ENCODE peak calls at places on chromosomes 12 and 14, in ten cellular contexts. S, A, X, Y, H, O, R, Q, E and B are unnamed samples.
A peak's percentile ranks its signal among the peaks of the same experiment; 100 is the strongest.

GRCh38 chr14:69423279-69423678 is 24.8 kb downstream of the SLC39A9 start:
- DNase-seq in X (no peak), H (no peak), Q (no peak), R (no peak), E (no peak), O (no peak), A (no peak), S (no peak), Y (peak; percentile 54), B (no peak)

GRCh38 chr14:95130545-95130944 is 26.8 kb downstream of the DICER1 start:
- DNase-seq in H (no peak), X (no peak), R (no peak), Q (no peak), S (no peak), E (no peak), O (no peak), Y (no peak), A (no peak), B (no peak)

GRCh38 chr12:120361506-120362208 is 7.3 kb downstream of the MSI1 start:
- DNase-seq in S (no peak), O (peak; percentile 17), Y (peak; percentile 51), E (peak; percentile 95), H (peak; percentile 40), Q (peak; percentile 85), X (no peak), R (peak; percentile 71), A (peak; percentile 67), B (no peak)

GRCh38 chr12:39935275-39935674 is 170.6 kb downstream of the SLC2A13 start:
- DNase-seq in Y (peak; percentile 13), R (no peak), X (no peak), O (peak; percentile 63), H (no peak), E (no peak), A (peak; percentile 33), S (no peak), Q (no peak), B (no peak)

GRCh38 chr14:57714487-57714899 is 151.4 kb downstream of the SLC35F4 start:
- DNase-seq in R (no peak), Y (no peak), O (peak; percentile 67), S (no peak), E (no peak), A (no peak), X (no peak), H (no peak), Q (no peak), B (no peak)

GRCh38 chr12:104486416-104486815 is 29.7 kb downstream of the CHST11 start:
- DNase-seq in Y (no peak), H (no peak), Q (no peak), R (no peak), X (no peak), E (no peak), O (no peak), S (no peak), A (no peak), B (no peak)

GRCh38 chr12:104632724-104633181 is 176.0 kb downstream of the CHST11 start:
- DNase-seq in A (peak; percentile 74), E (no peak), Y (peak; percentile 80), O (no peak), H (no peak), Q (no peak), X (no peak), S (no peak), R (peak; percentile 50), B (no peak)

GRCh38 chr12:128521981-128522380 is 255.0 kb downstream of the TMEM132C start:
- DNase-seq in S (no peak), O (no peak), H (no peak), Q (no peak), R (no peak), Y (no peak), A (no peak), E (no peak), X (no peak), B (no peak)

GRCh38 chr12:13046914-13047472 is 2.8 kb downstream of the FAM234B start:
- DNase-seq in H (no peak), R (no peak), O (no peak), Y (no peak), S (no peak), A (no peak), E (no peak), X (no peak), Q (no peak), B (no peak)

GRCh38 chr12:13044002-13044858 is at the start of gene FAM234B:
- DNase-seq in Q (peak; percentile 76), A (peak; percentile 40), R (peak; percentile 88), H (peak; percentile 67), S (peak; percentile 88), E (peak; percentile 81), Y (peak; percentile 58), O (peak; percentile 83), X (peak; percentile 5), B (peak; percentile 71)

GRCh38 chr12:13042666-13043230 is 1.4 kb upstream of the FAM234B start:
- DNase-seq in X (no peak), R (no peak), H (no peak), O (no peak), Y (no peak), A (no peak), Q (no peak), E (no peak), S (no peak), B (no peak)

GRCh38 chr12:13045816-13046215 is 1.6 kb downstream of the FAM234B start:
- DNase-seq in S (no peak), A (no peak), Y (no peak), H (no peak), X (no peak), O (no peak), E (no peak), Q (no peak), R (no peak), B (no peak)

DNA sequence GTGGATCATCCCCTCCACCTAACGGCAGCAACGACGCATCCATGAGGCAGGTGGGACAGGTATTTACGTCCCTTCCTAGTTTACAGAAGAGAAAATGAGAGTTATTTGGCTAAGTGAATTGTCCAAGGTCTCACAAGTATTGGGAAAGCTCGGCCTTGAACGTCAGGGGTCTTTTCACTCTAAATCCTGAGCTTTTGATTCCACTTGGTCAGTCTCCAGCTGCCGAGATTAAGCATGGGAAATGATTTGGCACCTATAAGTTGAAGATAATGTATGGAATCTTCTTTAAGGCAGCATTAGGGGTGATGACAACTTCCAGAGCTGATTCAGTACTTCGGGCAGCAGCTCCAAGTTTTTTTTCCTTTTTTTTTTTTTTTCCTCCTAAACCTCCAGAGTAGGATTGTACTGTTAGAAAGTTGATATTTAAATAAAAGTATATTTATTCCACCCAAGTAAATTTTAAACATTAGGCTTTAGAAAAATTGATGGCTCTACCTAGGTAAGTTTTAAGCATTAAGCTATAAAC is 741 bp downstream of the FAM234B start:
- DNase-seq in Q (no peak), Y (no peak), X (no peak), A (no peak), R (no peak), O (peak; percentile 10), S (no peak), E (no peak), H (no peak), B (no peak)
- H3K4me3 ChIP-seq in Q (peak overlapping the region; percentile 99), Y (peak overlapping the region; percentile 92), X (peak overlapping the region; percentile 85), A (peak overlapping the region; percentile 97), R (peak overlapping the region; percentile 94), O (peak overlapping the region; percentile 76), S (peak overlapping the region; percentile 99), E (peak overlapping the region; percentile 96), H (peak overlapping the region; percentile 99), B (peak overlapping the region; percentile 93)

GRCh38 chr12:54571166-54571856 is 17.1 kb downstream of the PPP1R1A start:
- DNase-seq in H (no peak), Y (peak; percentile 59), O (no peak), R (no peak), A (no peak), Q (no peak), E (peak; percentile 44), X (no peak), S (no peak), B (no peak)

GRCh38 chr12:54572881-54573280 is 15.6 kb downstream of the PPP1R1A start:
- DNase-seq in R (no peak), S (no peak), A (no peak), Y (no peak), Q (no peak), O (no peak), X (no peak), E (no peak), H (no peak), B (no peak)

GRCh38 chr12:54571857-54572195 is 16.6 kb downstream of the PPP1R1A start:
- DNase-seq in A (no peak), S (no peak), Y (no peak), H (no peak), Q (no peak), E (no peak), X (no peak), R (no peak), O (no peak), B (no peak)

GRCh38 chr12:54569072-54569471 is 19.4 kb downstream of the PPP1R1A start:
- DNase-seq in O (no peak), R (no peak), S (no peak), H (no peak), A (no peak), Q (no peak), X (no peak), E (no peak), Y (no peak), B (no peak)

DNA sequence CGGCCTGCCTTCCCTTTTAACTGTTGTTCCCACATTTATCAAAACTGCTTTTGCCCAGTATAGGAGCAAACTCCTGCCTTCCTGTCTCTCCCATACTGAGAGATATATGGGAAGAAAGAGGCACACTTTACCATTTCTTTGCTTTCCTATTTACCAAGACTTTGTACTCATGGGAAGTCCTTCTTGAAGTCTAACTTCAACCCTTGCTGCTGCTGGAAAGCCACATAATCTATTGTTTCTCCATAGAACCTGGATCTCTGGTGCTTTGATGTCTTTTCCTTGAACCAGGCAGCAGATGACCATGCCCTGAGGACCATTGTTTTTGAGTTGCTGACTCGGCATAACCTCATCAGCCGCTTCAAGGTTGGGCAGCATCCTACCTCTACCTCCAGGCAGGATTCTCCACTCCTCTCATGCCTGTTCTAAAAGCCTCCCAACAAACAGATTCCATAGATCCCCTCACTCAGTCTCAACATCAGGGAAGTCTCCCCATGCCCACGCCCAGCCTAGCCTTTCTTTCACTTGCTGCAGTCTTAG is 18.4 kb downstream of the PPP1R1A start:
- DNase-seq in E (no peak), R (no peak), Q (no peak), Y (no peak), S (no peak), O (no peak), A (no peak), X (no peak), H (no peak), B (no peak)
- H3K4me3 ChIP-seq in E (no peak overlapping the region), R (no peak overlapping the region), Q (no peak overlapping the region), Y (no peak overlapping the region), S (no peak overlapping the region), O (no peak overlapping the region), A (no peak overlapping the region), X (no peak overlapping the region), H (no peak overlapping the region), B (no peak overlapping the region)

GRCh38 chr12:1977109-1977508 is 27.1 kb downstream of the DCP1B start:
- DNase-seq in R (no peak), Y (no peak), S (no peak), E (no peak), X (no peak), H (no peak), A (no peak), O (no peak), Q (no peak), B (no peak)

GRCh38 chr12:1972856-1973317 is 31.4 kb downstream of the DCP1B start:
- DNase-seq in Q (no peak), X (no peak), A (peak; percentile 41), S (no peak), H (no peak), O (no peak), R (no peak), E (peak; percentile 87), Y (peak; percentile 25), B (no peak)

GRCh38 chr12:1970331-1970900 is 33.8 kb downstream of the DCP1B start:
- DNase-seq in A (no peak), R (no peak), Y (peak; percentile 25), S (no peak), H (no peak), Q (no peak), X (no peak), O (no peak), E (peak; percentile 61), B (no peak)

GRCh38 chr12:1974812-1975211 is 29.4 kb downstream of the DCP1B start:
- DNase-seq in E (no peak), O (no peak), Y (peak; percentile 21), Q (no peak), X (no peak), H (no peak), A (no peak), R (no peak), S (no peak), B (no peak)

DNA sequence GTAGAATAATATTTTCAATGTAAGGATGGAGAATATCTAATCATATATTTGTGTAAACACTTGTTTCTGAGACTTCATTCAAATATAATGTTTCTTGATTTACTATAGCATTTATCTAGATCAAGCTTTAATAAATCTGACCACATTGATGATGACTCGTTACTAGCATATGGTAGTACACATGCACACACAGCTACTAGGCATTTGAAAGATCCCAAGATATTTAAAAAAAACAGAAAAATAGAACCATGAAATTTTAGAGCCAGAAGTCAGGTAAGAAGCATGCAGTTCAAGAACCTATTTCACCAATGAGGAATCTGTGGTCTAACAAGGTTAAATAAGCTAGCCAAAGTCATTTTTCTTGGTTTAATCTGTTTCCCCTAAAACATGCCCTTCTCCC is 32.0 kb downstream of the DCP1B start:
- DNase-seq in O (peak; percentile 19), S (no peak), H (no peak), A (no peak), Y (peak; percentile 72), X (no peak), R (no peak), E (no peak), Q (no peak), B (no peak)
- H3K4me3 ChIP-seq in O (no peak overlapping the region), S (no peak overlapping the region), H (no peak overlapping the region), A (no peak overlapping the region), Y (no peak overlapping the region), X (no peak overlapping the region), R (no peak overlapping the region), E (peak overlapping the region; percentile 31), Q (no peak overlapping the region), B (no peak overlapping the region)

DNA sequence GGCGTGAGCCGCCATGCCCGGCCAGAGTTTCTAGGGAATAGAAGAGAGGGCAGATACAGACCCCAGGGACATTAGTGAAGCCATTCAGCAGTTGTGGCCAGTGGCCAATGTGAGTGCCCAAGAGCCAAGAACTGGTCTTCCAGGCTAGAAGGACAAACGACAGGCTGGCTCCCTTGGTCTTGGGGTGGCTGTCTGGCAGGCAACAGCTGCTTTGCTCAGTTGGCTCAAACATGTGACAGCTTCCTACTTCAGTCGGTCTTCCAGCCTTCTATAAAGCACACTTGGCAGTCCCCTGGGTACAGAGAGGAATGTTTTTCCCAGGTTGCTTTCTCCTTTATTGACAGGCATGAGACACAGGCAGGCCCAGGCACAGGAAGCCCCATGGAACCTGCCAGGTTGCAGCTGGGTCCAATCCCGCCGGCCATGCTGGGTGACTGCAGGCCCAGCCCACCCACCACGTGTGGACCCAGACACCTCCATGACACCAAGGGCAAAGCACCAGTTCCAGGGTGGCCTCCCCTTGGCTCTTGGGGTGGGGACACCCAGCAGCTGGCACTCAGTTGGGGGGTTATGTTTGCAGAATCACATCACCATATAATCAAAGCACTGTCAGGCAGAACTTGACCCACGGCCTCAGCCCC is 15.4 kb downstream of the CHGA start:
- DNase-seq in Y (no peak), S (no peak), X (no peak), H (peak; percentile 24), E (no peak), Q (no peak), O (no peak), R (no peak), A (no peak), B (no peak)
- H3K4me3 ChIP-seq in Y (no peak overlapping the region), S (no peak overlapping the region), X (no peak overlapping the region), H (no peak overlapping the region), E (no peak overlapping the region), Q (no peak overlapping the region), O (no peak overlapping the region), R (no peak overlapping the region), A (no peak overlapping the region), B (no peak overlapping the region)